ENCODE peak calls at places on chromosomes 2 and 18, in seven cellular contexts. X is HCT116, P is sigmoid colon, H is GM23338, A is prostate gland, I is spleen, E is stomach. T is an unnamed sample.

GRCh38 chr2:198168651-198169050 is 364.3 kb downstream of the PLCL1 start:
- DNase-seq in X (no peak), P (no peak), H (peak; percentile 8), A (no peak), I (no peak), E (no peak), T (no peak)

GRCh38 chr2:30625600-30626208 is 178.7 kb downstream of the LCLAT1 start:
- DNase-seq in X (no peak), P (no peak), H (no peak), A (no peak), I (no peak), E (no peak), T (no peak)

GRCh38 chr18:44637210-44638051 is 43.3 kb upstream of the SETBP1 start:
- DNase-seq in X (no peak), P (no peak), H (no peak), A (no peak), I (no peak), E (no peak), T (no peak)

GRCh38 chr18:24022141-24022540 is 7.6 kb downstream of the TTC39C start:
- DNase-seq in X (no peak), P (no peak), H (no peak), A (no peak), I (no peak), E (no peak), T (no peak)

GRCh38 chr2:57479994-57480393 is 566.6 kb upstream of the VRK2 start:
- DNase-seq in X (peak; percentile 18), P (no peak), H (no peak), A (no peak), I (no peak), E (no peak), T (no peak)

GRCh38 chr18:50151876-50152275 is 43.1 kb downstream of the MYO5B start:
- DNase-seq in X (no peak), P (no peak), H (no peak), A (no peak), I (no peak), E (no peak), T (no peak)

GRCh38 chr2:176385838-176386237 is 116.6 kb downstream of the MTX2 start:
- DNase-seq in X (no peak), P (no peak), H (peak; percentile 37), A (no peak), I (no peak), E (no peak), T (no peak)

GRCh38 chr2:234165421-234165820 is 114.9 kb downstream of the SPP2 start:
- DNase-seq in X (no peak), P (no peak), H (no peak), A (no peak), I (no peak), E (no peak), T (no peak)

GRCh38 chr2:236828820-236829219 is 256.9 kb upstream of the COPS8 start:
- DNase-seq in X (no peak), P (no peak), H (no peak), A (no peak), I (no peak), E (no peak), T (no peak)

GRCh38 chr18:5268874-5269273 is 26.7 kb downstream of the ZBTB14 start:
- DNase-seq in X (no peak), P (no peak), H (no peak), A (no peak), I (no peak), E (no peak), T (no peak)

GRCh38 chr2:74552914-74553811 is 579 bp downstream of the LOXL3 start:
- DNase-seq in X (no peak), P (peak; percentile 75), H (peak; percentile 59), A (no peak), I (peak; percentile 82), E (no peak), T (peak; percentile 58)

GRCh38 chr2:223949241-223949640 is 4.1 kb upstream of the WDFY1 start:
- DNase-seq in X (no peak), P (no peak), H (no peak), A (no peak), I (no peak), E (no peak), T (no peak)

GRCh38 chr2:27854224-27854623 is 36.0 kb downstream of the RBKS start:
- DNase-seq in X (no peak), P (no peak), H (no peak), A (no peak), I (no peak), E (peak; percentile 33), T (no peak)

GRCh38 chr2:190947139-190947538 is 66.5 kb downstream of the GLS start:
- DNase-seq in X (no peak), P (no peak), H (no peak), A (no peak), I (no peak), E (no peak), T (no peak)

GRCh38 chr2:100704156-100704555 is 115.8 kb upstream of the NPAS2 start:
- DNase-seq in X (no peak), P (no peak), H (no peak), A (no peak), I (no peak), E (no peak), T (no peak)

DNA sequence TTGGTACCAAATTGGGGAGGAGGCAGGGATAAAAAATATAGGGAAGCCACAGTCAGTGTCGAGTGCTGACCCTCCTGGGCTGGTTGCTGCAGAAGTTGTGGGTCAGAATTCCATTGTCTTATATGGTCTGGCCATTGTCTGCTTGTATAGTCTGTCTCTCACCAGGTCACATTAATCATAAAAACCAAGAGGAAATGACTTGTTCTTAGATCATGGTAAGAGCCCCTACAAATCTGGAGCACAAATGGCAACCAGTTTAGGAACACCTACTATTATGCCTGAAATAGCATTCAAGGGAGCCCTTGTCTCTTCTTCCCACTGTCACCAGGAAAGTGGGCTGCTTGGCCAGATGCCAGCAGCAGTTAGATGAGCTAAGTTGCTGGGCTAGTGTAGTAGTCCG is 119.7 kb upstream of the RMP24 start:
- DNase-seq in X (no peak), P (no peak), H (no peak), A (no peak), I (no peak), E (no peak), T (no peak)
- H3K4me1 ChIP-seq in X (no peaks in the 10 kb centered on the region), P (peaks cover 9% of the 10 kb centered on the region), H (peaks cover 27% of the 10 kb centered on the region), A (no peaks in the 10 kb centered on the region), I (no peaks in the 10 kb centered on the region), E (no peaks in the 10 kb centered on the region), T (no peaks in the 10 kb centered on the region)

DNA sequence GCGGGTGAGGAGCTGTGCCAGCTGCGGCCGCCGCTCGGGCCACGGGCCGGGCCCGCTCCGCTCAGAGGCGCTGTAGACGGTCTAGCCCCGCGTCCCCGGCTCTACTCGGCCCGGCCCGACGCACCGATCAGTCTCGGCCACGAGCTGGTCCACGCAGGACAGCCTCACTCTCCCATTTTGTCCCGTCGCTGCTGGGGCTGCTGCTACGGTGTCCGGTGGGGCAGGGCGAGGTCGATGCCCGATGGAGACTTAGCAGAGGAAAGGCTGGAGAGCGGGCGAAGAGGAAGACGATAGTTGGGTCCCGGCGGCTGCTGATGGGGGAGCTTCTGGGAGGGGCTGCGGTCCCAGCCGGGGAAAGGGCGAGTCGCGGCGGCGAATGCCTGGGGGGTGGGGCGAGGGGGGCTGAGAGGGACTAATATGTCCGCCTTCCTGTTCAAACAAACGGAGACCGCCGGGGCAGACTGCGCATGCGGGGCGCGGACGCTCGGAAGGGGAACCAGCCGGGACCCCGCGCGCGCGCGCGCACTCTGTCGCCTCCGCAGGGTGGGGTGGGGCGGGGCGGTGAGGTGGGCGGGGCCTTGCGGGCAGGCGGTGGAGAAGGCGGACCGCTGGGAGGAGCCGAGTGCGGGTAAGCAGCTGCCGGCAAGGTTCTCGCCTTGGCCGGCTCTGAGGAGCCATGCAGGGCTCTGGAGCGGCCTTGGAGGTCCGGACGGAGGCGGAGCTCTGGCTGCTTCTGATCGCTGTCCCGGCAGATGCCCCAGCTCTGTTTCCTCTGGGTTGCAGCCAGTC is at the start of gene ROCK1:
- DNase-seq in X (peak; percentile 89), P (peak; percentile 99), H (peak; percentile 97), A (peak; percentile 96), I (peak; percentile 100), E (peak; percentile 99), T (peak; percentile 98)
- TF ChIP-seq POLR2AphosphoS5 in X (peak; percentile 69), P (peak; percentile 75), H (no peak), A (peak; percentile 55), I (peak; percentile 92), E (peak; percentile 64), T (peak; percentile 56)

GRCh38 chr18:52716926-52717325 is 376.9 kb downstream of the DCC start:
- DNase-seq in X (no peak), P (no peak), H (peak; percentile 24), A (no peak), I (no peak), E (no peak), T (no peak)
- TF ChIP-seq CTCF in X (no peak), P (peak; percentile 7), H (peak; percentile 47), A (no peak), I (no peak), E (no peak), T (peak; percentile 8)

GRCh38 chr18:8609711-8610441 is 639 bp downstream of the RAB12 start:
- DNase-seq in X (no peak), P (peak; percentile 71), H (no peak), A (no peak), I (peak; percentile 90), E (no peak), T (no peak)

GRCh38 chr18:8610442-8610801 is 1.2 kb downstream of the RAB12 start:
- DNase-seq in X (no peak), P (no peak), H (no peak), A (no peak), I (no peak), E (no peak), T (no peak)

GRCh38 chr18:8614875-8615274 is 5.6 kb downstream of the RAB12 start:
- DNase-seq in X (no peak), P (no peak), H (no peak), A (no peak), I (no peak), E (no peak), T (no peak)

GRCh38 chr18:8608795-8609673 is at the start of gene RAB12:
- DNase-seq in X (peak; percentile 51), P (peak; percentile 94), H (peak; percentile 87), A (peak; percentile 76), I (peak; percentile 98), E (peak; percentile 87), T (peak; percentile 88)

GRCh38 chr18:8611916-8612576 is 2.8 kb downstream of the RAB12 start:
- DNase-seq in X (no peak), P (no peak), H (no peak), A (no peak), I (no peak), E (no peak), T (no peak)
- H3K4me1 ChIP-seq in X (peaks cover 26% of the 10 kb centered on the region), P (peaks cover 86% of the 10 kb centered on the region), H (peaks cover 77% of the 10 kb centered on the region), A (peaks cover 8% of the 10 kb centered on the region), I (peaks cover 76% of the 10 kb centered on the region), E (peaks cover 84% of the 10 kb centered on the region), T (peaks cover 48% of the 10 kb centered on the region)

DNA sequence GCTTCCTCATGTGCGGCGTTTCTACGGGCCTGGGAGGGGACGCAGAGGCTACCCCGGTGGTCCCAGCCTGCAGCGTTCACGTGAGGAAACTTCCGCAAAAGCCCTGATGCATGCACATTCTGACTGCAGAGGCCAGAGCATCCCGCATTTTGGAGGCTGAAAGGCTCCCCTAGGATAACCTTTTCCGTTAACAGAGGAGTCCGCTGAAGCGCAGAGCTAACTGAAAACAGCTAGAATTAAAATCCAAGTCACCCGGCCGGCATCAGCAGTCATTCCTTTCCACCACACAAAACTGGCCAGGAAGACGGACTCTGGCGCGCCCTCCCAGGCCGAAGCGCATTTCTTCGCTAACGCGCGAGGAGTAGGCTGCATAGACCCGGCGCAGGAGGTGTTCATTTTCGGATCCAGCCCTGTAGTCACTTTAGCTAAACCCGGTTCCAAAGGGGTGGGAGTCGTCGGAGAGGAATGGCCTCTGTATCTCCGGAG is 747 bp upstream of the TUBB6 start:
- DNase-seq in X (no peak), P (peak; percentile 86), H (peak; percentile 64), A (no peak), I (peak; percentile 79), E (no peak), T (no peak)
- TF ChIP-seq POLR2AphosphoS5 in X (no peak), P (no peak), H (no peak), A (no peak), I (no peak), E (no peak), T (no peak)

GRCh38 chr2:225008935-225009334 is 33.3 kb downstream of the DOCK10 start:
- DNase-seq in X (peak; percentile 26), P (no peak), H (peak; percentile 77), A (no peak), I (no peak), E (no peak), T (no peak)
- TF ChIP-seq CTCF in X (peak; percentile 80), P (no peak), H (peak; percentile 87), A (no peak), I (no peak), E (no peak), T (no peak)